ENCODE peak calls at places on chromosomes 13 and 19, in four cellular contexts. U is HepG2, L is WTC11, Y is K562. G is an unnamed sample.

GRCh38 chr13:24827799-24828198 is 63.8 kb downstream of the RNF17 start:
- DNase-seq in U (no peak), L (no peak), Y (no peak), G (no peak)

GRCh38 chr13:110806636-110807035 is 93.1 kb downstream of the ING1 start:
- DNase-seq in U (no peak), L (no peak), Y (no peak), G (no peak)

GRCh38 chr19:28472111-28472510 is 740.8 kb downstream of the UQCRFS1 start:
- DNase-seq in U (no peak), L (no peak), Y (no peak), G (no peak)

GRCh38 chr19:52138614-52139290 is 986 bp downstream of the ZNF616 start:
- DNase-seq in U (peak), L (peak), Y (peak), G (peak)

GRCh38 chr13:82749551-82749950 is 1132.7 kb downstream of the SLITRK1 start:
- DNase-seq in U (no peak), L (no peak), Y (no peak), G (no peak)

GRCh38 chr19:38692458-38693379 is 45.3 kb downstream of the ACTN4 start:
- DNase-seq in U (no peak), L (no peak), Y (no peak), G (no peak)

GRCh38 chr19:53132231-53132991 is at the start of gene ZNF415:
- DNase-seq in U (no peak), L (peak), Y (no peak), G (no peak)

GRCh38 chr19:46913852-46914430 is 53.1 kb downstream of the ARHGAP35 start:
- DNase-seq in U (no peak), L (no peak), Y (peak), G (no peak)

GRCh38 chr13:113876341-113877148 is 12.7 kb upstream of the GAS6 start:
- DNase-seq in U (no peak), L (no peak), Y (no peak), G (no peak)

GRCh38 chr19:31135841-31136240 is 213.4 kb downstream of the TSHZ3 start:
- DNase-seq in U (no peak), L (no peak), Y (no peak), G (no peak)

GRCh38 chr13:49113526-49114286 is 106.4 kb upstream of the MLNR start:
- DNase-seq in U (peak), L (no peak), Y (no peak), G (no peak)

GRCh38 chr13:103547914-103548313 is 481.7 kb upstream of the SLC10A2 start:
- DNase-seq in U (no peak), L (no peak), Y (no peak), G (no peak)

GRCh38 chr13:67740871-67741475 is 510.8 kb upstream of the PCDH9 start:
- DNase-seq in U (no peak), L (no peak), Y (no peak), G (no peak)

GRCh38 chr13:113539176-113539575 is 45.4 kb upstream of the TFDP1 start:
- DNase-seq in U (no peak), L (no peak), Y (no peak), G (no peak)

GRCh38 chr19:29060833-29061364 is 152.1 kb downstream of the UQCRFS1 start:
- DNase-seq in U (no peak), L (no peak), Y (no peak), G (no peak)

GRCh38 chr13:83881917-83882625 is at the start of gene SLITRK1:
- DNase-seq in U (no peak), L (peak), Y (peak), G (peak)

GRCh38 chr19:6730153-6730804 is 7.1 kb downstream of the GPR108 start:
- DNase-seq in U (peak), L (peak), Y (peak), G (peak)
- TF ChIP-seq ELF4 in U (no peak), L (no peak), Y (peak), G (no peak)

GRCh38 chr19:35757231-35757748 is 461 bp upstream of the HSPB6 start:
- DNase-seq in U (peak), L (no peak), Y (peak), G (peak)
- TF ChIP-seq ELF4 in U (no peak), L (no peak), Y (no peak), G (no peak)

GRCh38 chr19:40759352-40759751 is 8.3 kb downstream of the SNRPA start:
- DNase-seq in U (no peak), L (no peak), Y (no peak), G (no peak)

GRCh38 chr19:40758491-40758890 is 7.5 kb downstream of the SNRPA start:
- DNase-seq in U (no peak), L (no peak), Y (no peak), G (no peak)

GRCh38 chr19:40754611-40755247 is 3.7 kb downstream of the SNRPA start:
- DNase-seq in U (peak), L (no peak), Y (no peak), G (no peak)

GRCh38 chr19:40755248-40755624 is 4.2 kb downstream of the SNRPA start:
- DNase-seq in U (no peak), L (no peak), Y (no peak), G (no peak)

DNA sequence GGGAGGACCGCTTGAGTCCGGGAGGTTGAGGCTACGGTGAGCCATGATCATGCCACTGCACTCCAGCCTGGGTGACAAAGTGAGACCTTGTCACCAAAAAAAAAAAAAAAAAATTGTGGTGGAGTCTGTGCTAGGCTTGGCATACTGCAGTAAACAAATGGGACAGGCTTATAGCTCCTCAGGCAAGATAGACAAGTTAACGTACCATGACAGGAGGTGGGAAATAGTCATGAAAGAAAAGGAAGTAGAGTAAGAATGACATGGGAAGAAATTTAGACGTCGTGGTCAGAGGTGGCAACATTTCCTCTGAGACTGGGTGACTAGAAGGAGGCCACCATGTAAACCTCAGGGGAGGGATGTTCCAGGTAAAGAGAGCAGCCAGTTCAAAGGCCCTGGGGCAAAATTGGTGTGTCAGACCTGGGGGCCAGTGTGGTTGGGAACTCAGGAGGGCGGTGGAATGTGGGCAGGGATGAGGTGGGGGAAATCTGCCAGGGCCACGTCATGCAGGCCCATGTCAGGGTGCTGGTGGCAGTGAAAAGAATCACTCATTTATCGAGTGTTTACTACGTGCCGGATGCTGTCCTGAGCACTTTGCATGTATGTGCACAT is 5.6 kb downstream of the SNRPA start:
- DNase-seq in U (no peak), L (no peak), Y (no peak), G (no peak)
- TF ChIP-seq ELF4 in U (no peak), L (no peak), Y (no peak), G (no peak)

DNA sequence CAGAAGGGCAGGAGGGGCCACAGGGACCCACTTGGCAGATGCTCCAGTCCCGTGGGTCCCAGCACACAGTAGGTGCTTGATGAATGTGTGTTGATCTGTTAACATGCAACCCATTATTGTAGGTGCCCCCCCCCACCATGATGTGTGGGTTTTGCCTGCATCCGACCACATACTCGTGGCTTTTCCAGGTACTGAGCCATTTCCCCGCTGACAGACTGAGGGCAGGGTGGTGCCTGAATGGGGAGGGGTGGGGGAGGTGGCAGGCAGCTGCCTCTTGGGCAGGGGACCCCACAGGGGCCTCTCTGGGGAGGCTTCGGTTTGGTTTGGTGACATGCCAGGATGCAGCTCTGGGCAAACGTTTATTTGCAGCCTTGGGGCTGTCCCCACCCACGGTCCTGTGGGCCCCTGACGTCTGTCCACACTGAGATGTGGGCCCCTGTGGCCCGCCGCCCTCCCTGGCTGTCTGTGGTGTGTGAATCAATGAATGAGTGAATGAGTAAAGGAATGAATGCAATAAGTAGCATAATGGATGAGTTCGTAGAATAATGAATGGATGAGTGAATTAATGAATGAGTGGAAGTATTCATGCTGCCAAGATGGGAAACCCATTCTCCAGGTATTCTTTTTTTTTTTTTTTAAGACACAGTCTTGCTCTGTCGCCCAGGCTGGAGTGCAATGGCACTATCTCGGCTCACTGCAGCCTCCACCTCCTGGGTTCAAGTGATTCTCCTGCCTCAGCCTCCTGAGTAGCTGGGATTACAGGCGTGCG is 9.0 kb upstream of the JUND start:
- DNase-seq in U (no peak), L (no peak), Y (peak), G (no peak)
- TF ChIP-seq ELF4 in U (no peak), L (no peak), Y (no peak), G (no peak)

GRCh38 chr19:15449620-15450527 is at the start of gene WIZ:
- DNase-seq in U (peak), L (peak), Y (peak), G (peak)

GRCh38 chr19:15448014-15448777 is 1.6 kb downstream of the WIZ start:
- DNase-seq in U (no peak), L (no peak), Y (peak), G (no peak)

GRCh38 chr19:15447057-15447456 is 2.7 kb downstream of the WIZ start:
- DNase-seq in U (no peak), L (no peak), Y (no peak), G (no peak)

GRCh38 chr19:15450528-15450890 is 753 bp upstream of the WIZ start:
- DNase-seq in U (no peak), L (no peak), Y (no peak), G (no peak)

DNA sequence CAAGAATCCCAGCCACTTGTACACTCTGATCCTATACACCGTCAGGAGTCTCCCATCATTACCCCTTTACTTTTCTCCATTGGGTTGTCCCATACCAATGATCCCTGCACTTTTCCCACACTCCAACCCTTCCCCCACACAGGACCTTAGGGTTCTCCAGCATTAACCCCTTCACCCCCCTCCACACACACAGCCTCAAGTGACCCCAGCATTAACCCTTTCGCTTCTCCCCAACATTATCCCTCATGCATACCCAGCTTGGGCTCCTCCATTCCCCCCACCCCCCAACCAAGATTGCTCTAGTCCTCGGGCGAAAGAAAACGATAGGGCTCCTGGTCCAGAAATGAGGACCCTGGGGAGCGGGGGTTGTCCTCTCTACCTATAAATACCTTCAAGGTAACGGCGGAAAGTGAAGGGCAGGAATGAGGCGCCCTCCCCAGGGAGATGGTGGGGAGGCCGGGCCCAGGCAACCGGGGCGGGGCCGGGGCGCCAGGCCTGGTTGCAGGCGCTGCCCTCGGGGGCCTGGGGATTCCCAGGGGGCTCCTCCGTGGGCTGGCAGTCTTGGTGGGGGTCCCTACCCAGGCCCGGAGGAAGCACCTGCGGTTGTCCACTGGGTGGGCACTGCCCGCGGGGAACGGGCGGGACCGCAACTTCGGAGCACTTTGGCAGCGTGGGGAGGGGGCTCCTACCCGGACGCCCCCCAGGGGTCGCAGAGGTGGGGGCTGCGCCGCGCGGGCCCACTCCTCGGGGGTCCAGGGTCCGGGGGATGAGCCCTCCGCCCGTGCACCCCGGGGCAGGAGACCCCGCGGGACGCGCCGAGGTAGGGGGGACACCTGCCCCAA is 757 bp downstream of the WIZ start:
- DNase-seq in U (no peak), L (no peak), Y (peak), G (no peak)
- TF ChIP-seq ELF4 in U (no peak), L (no peak), Y (no peak), G (no peak)

DNA sequence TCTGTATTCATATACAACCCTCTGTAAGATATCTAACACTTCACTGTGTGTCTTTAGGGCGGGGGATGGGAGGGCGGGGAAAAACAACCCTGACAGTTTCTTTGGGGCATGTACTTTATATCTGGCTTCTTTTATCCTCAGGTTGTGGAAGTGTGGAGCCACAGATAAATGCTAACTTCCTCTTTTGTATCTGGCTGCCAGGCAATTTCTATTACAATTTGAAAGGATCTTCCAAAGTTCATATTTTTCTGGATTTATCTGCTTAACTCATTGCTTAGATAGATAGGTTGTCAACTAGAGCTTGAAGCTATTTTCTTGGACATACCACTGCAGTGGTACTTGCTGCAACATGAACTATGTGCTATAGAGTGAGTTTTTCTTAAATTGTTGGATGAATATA is 393.0 kb downstream of the LMO7 start:
- DNase-seq in U (no peak), L (no peak), Y (peak), G (no peak)
- TF ChIP-seq ELF4 in U (no peak), L (no peak), Y (no peak), G (no peak)

G was measured in HEK293T.